ENCODE peak calls at places on chromosomes 3 and 15, in nine cellular contexts. H is HepG2, W is vagina, L is adrenal gland, V is uterus, Y is esophagus squamous epithelium, E is IMR-90, K is esophagus muscularis mucosa, U is sigmoid colon. X is an unnamed sample. For H3K27me3 and H3K4me1, the result is how much of the 10 kb centered on the place peaks cover.

GRCh38 chr3:59899068-59899467 is 849.2 kb upstream of the CFAP20DC start:
- DNase-seq in K (no peak), E (no peak), Y (no peak), V (no peak), W (no peak), H (no peak), U (no peak), L (no peak), X (no peak)

GRCh38 chr3:171301002-171301401 is 159.2 kb downstream of the TNIK start:
- DNase-seq in W (no peak), Y (no peak), H (no peak), V (no peak), E (no peak), K (no peak), L (no peak), U (no peak), X (no peak)

GRCh38 chr15:77837649-77838025 is 204.9 kb upstream of the LINGO1 start:
- DNase-seq in E (no peak), L (no peak), V (no peak), Y (no peak), K (no peak), H (no peak), U (peak), W (no peak), X (no peak)

GRCh38 chr15:74402873-74403589 is 30.7 kb downstream of the SEMA7A start:
- DNase-seq in V (no peak), W (no peak), U (no peak), K (no peak), H (no peak), L (no peak), Y (no peak), E (no peak), X (peak)

GRCh38 chr15:58357529-58358476 is 74.0 kb upstream of the LIPC start:
- DNase-seq in L (no peak), H (no peak), U (no peak), W (no peak), V (no peak), E (peak), K (peak), Y (no peak), X (no peak)

GRCh38 chr15:44010114-44010513 is 183.3 kb downstream of the WDR76 start:
- DNase-seq in K (no peak), E (peak), U (no peak), H (no peak), W (no peak), L (no peak), Y (no peak), V (no peak), X (no peak)

GRCh38 chr3:73401616-73402265 is 223.0 kb downstream of the PDZRN3 start:
- DNase-seq in W (no peak), K (no peak), V (peak), E (peak), U (peak), H (no peak), L (no peak), Y (no peak), X (no peak)

GRCh38 chr3:102444101-102444500 is 9.3 kb downstream of the ZPLD1 start:
- DNase-seq in W (no peak), H (no peak), U (no peak), L (no peak), K (no peak), Y (no peak), V (no peak), E (peak), X (no peak)

GRCh38 chr3:127690106-127690505 is 17.4 kb downstream of the ABTB1 start:
- DNase-seq in U (peak), H (peak), K (no peak), Y (no peak), V (no peak), W (no peak), L (no peak), E (peak), X (no peak)

GRCh38 chr3:168883145-168883544 is 780.4 kb downstream of the MECOM start:
- DNase-seq in L (no peak), K (no peak), U (no peak), W (no peak), E (no peak), Y (no peak), H (no peak), V (no peak), X (no peak)

GRCh38 chr3:168881804-168882203 is 781.7 kb downstream of the MECOM start:
- DNase-seq in K (no peak), H (no peak), V (no peak), L (no peak), Y (no peak), U (no peak), W (no peak), E (no peak), X (no peak)

GRCh38 chr3:168884353-168884903 is 779.1 kb downstream of the MECOM start:
- DNase-seq in U (no peak), K (no peak), Y (no peak), V (peak), L (peak), W (no peak), E (peak), H (no peak), X (no peak)

GRCh38 chr3:168888781-168889180 is 774.7 kb downstream of the MECOM start:
- DNase-seq in L (no peak), Y (no peak), W (no peak), K (no peak), V (no peak), U (no peak), E (no peak), H (no peak), X (no peak)

GRCh38 chr3:168885028-168885427 is 778.5 kb downstream of the MECOM start:
- DNase-seq in K (no peak), U (no peak), H (no peak), L (no peak), V (no peak), Y (no peak), E (peak), W (no peak), X (no peak)
- TF ChIP-seq POLR2A in K (no peak), U (no peak), H (no peak), L (no peak), V (no peak), Y (no peak), E (no peak), W (no peak), X (no peak)

DNA sequence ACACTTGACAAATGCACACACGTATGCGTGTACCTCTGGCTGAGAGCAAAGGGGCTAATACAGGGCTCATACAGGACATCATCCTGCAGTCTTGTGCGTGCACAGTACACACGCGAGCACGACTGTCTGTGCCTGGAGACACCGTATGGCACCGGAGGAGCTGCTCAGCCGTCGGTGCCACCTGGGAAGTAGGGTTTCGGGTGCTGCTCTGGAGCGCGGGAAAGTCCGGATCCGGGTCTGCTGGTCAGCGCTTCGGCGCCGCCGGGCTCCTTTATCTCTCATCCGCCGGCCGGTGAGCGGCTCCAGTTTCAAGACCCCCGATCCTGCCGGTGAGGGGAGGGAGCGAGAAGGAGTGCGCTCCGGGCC is 9.3 kb downstream of the FOXL2 start:
- DNase-seq in L (no peak), E (no peak), H (no peak), U (peak), W (no peak), K (no peak), V (no peak), Y (no peak), X (no peak)
- H3K27me3 ChIP-seq in L (half or more), E (half or more), H (under half), U (half or more), W (under half), K (under half), V (under half), Y (under half), X (half or more)

DNA sequence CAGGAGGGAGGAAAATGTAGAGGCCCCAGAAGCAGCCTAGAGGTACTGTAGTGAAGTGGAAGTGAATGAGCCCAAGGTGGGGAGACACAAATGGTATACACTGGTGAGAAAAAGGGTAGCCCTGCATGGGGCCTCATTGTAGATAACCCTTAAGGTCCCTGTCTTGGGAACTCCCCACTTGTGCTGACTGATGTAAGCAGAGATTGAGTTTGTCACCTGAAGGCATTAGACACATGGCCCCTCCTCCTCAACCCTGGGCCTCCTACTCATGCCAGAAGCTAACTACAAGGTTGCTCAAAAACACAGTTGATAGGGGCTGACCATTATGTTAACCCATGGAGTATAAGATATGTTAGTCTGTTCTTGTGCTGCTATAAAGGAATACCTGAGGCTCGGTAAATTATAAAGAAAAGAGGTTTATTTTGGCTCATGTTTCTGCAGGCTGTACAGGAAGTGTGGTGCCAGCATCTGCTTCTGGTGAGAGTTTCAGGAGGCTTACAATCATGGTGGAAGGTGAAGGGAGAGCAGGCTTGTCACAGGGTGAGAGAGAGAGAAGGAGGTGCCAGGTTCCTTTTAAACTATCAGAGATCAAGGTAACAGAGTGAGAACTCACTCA is 84.6 kb upstream of the RNU6-1 start:
- DNase-seq in U (no peak), L (no peak), Y (no peak), K (no peak), H (no peak), E (no peak), W (no peak), V (no peak), X (no peak)
- H3K4me1 ChIP-seq in U (under half), L (under half), Y (under half), K (under half), H (half or more), E (under half), W (half or more), V (under half), X (under half)

GRCh38 chr3:129060276-129061076 is at the start of gene GP9:
- DNase-seq in K (no peak), E (no peak), Y (no peak), W (no peak), U (no peak), H (no peak), L (no peak), V (no peak), X (peak)

GRCh38 chr3:129059311-129059975 is 1.1 kb upstream of the GP9 start:
- DNase-seq in Y (no peak), W (no peak), H (no peak), U (no peak), V (no peak), L (no peak), E (no peak), K (no peak), X (peak)

GRCh38 chr3:129056832-129057231 is 3.7 kb upstream of the GP9 start:
- DNase-seq in H (no peak), V (no peak), E (no peak), K (no peak), W (no peak), L (no peak), U (no peak), Y (no peak), X (no peak)

GRCh38 chr3:129057249-129057648 is 3.3 kb upstream of the GP9 start:
- DNase-seq in L (no peak), V (no peak), E (no peak), Y (no peak), W (no peak), U (no peak), K (no peak), H (no peak), X (no peak)

GRCh38 chr3:129058441-129059194 is 2.0 kb upstream of the GP9 start:
- DNase-seq in L (peak), V (no peak), Y (no peak), E (no peak), K (no peak), U (no peak), H (no peak), W (no peak), X (no peak)
- TF ChIP-seq POLR2A in L (no peak), V (no peak), Y (no peak), E (no peak), K (no peak), U (no peak), H (no peak), W (no peak), X (no peak)

DNA sequence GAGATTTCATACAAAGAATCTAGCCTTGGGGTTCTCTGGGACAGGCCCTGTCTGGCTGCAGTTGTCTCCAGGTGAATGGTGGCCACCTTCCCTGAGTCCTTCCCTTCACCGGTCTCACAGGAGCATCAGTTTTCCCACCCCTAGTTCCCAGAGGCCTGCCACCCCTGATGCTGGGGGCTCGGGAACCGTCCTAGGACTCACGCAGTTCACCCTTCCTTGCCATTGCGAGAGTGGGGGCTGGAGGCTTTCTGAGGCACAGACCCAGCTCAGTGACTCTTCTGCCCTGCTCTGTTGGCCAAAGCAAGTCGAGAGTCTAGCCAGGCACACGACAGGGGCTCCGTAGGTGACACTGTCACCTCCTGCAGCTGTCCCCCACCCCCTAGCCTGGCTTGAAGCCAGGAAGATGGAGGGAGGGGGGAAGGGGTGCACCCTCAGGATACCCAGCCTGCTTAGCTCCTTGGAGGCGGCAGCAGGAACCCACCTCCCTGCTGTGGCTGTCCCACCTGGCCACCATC is 130.3 kb downstream of the NUP210 start:
- DNase-seq in L (no peak), U (peak), Y (no peak), K (no peak), E (no peak), H (no peak), V (no peak), W (no peak), X (no peak)
- H3K27me3 ChIP-seq in L (under half), U (under half), Y (under half), K (under half), E (under half), H (under half), V (under half), W (under half), X (under half)

GRCh38 chr15:63532307-63532744 is 27.9 kb downstream of the USP3 start:
- DNase-seq in U (no peak), K (no peak), E (peak), Y (no peak), W (no peak), L (no peak), V (no peak), H (no peak), X (no peak)

GRCh38 chr15:63538876-63539275 is 34.5 kb downstream of the USP3 start:
- DNase-seq in K (no peak), H (no peak), L (no peak), Y (no peak), V (no peak), E (no peak), U (no peak), W (no peak), X (no peak)

GRCh38 chr15:63539517-63539916 is 35.1 kb downstream of the USP3 start:
- DNase-seq in K (no peak), V (peak), L (no peak), H (no peak), W (no peak), Y (no peak), E (no peak), U (no peak), X (no peak)

GRCh38 chr15:63531586-63531985 is 27.2 kb downstream of the USP3 start:
- DNase-seq in U (no peak), E (no peak), V (no peak), L (no peak), K (no peak), H (no peak), Y (no peak), W (no peak), X (no peak)

GRCh38 chr15:63535689-63536088 is 31.3 kb downstream of the USP3 start:
- DNase-seq in U (no peak), Y (no peak), K (no peak), E (no peak), L (no peak), W (no peak), V (no peak), H (no peak), X (no peak)
- H3K4me1 ChIP-seq in U (under half), Y (under half), K (under half), E (under half), L (under half), W (under half), V (under half), H (under half), X (under half)

X was measured in upper lobe of left lung.